ENCODE peak calls at places on chromosome 20, in ten cellular contexts. One of them, this sample, is unnamed.
A peak's percentile ranks its signal among the peaks of the same experiment; 100 is the strongest.

GRCh38 chr20:62977613-62978558 is 25.4 kb downstream of the SLC17A9 start:
- DNase-seq in neural crest cell: no peak
- DNase-seq in GM23338: no peak
- DNase-seq in T-helper 2 cell: peak; percentile 67
- DNase-seq in T-helper 17 cell: peak; percentile 80
- DNase-seq in COLO829: peak; percentile 82
- DNase-seq in T1000: no peak
- DNase-seq in activated naive CD8-positive, alpha-beta T cell treated with anti-CD3 and anti-CD28 coated beads, Interleukin-2, amount 50 U/mL, for 24 hours: peak; percentile 77
- DNase-seq in HTR-8/SVneo: no peak
- DNase-seq in RWPE1: peak; percentile 77
- DNase-seq in this sample: no peak

GRCh38 chr20:32580608-32580969 is 4.5 kb downstream of the NOL4L start:
- DNase-seq in neural crest cell: no peak
- DNase-seq in GM23338: no peak
- DNase-seq in T-helper 2 cell: no peak
- DNase-seq in T-helper 17 cell: no peak
- DNase-seq in COLO829: no peak
- DNase-seq in T1000: no peak
- DNase-seq in activated naive CD8-positive, alpha-beta T cell treated with anti-CD3 and anti-CD28 coated beads, Interleukin-2, amount 50 U/mL, for 24 hours: no peak
- DNase-seq in HTR-8/SVneo: no peak
- DNase-seq in RWPE1: no peak
- DNase-seq in this sample: no peak

GRCh38 chr20:42483694-42484303 is 705.9 kb downstream of the PTPRT start:
- DNase-seq in neural crest cell: peak; percentile 29
- DNase-seq in GM23338: peak; percentile 2
- DNase-seq in T-helper 2 cell: no peak
- DNase-seq in T-helper 17 cell: no peak
- DNase-seq in COLO829: no peak
- DNase-seq in T1000: no peak
- DNase-seq in activated naive CD8-positive, alpha-beta T cell treated with anti-CD3 and anti-CD28 coated beads, Interleukin-2, amount 50 U/mL, for 24 hours: peak; percentile 5
- DNase-seq in HTR-8/SVneo: no peak
- DNase-seq in RWPE1: no peak
- DNase-seq in this sample: peak; percentile 74

GRCh38 chr20:64079273-64080012 is at the start of gene RGS19:
- DNase-seq in neural crest cell: peak; percentile 60
- DNase-seq in GM23338: peak; percentile 77
- DNase-seq in T-helper 2 cell: peak; percentile 53
- DNase-seq in T-helper 17 cell: peak; percentile 42
- DNase-seq in COLO829: no peak
- DNase-seq in T1000: no peak
- DNase-seq in activated naive CD8-positive, alpha-beta T cell treated with anti-CD3 and anti-CD28 coated beads, Interleukin-2, amount 50 U/mL, for 24 hours: peak; percentile 79
- DNase-seq in HTR-8/SVneo: peak; percentile 96
- DNase-seq in RWPE1: no peak
- DNase-seq in this sample: no peak

GRCh38 chr20:10992776-10993175 is 319.0 kb upstream of the JAG1 start:
- DNase-seq in neural crest cell: no peak
- DNase-seq in GM23338: no peak
- DNase-seq in T-helper 2 cell: no peak
- DNase-seq in T-helper 17 cell: no peak
- DNase-seq in COLO829: no peak
- DNase-seq in T1000: no peak
- DNase-seq in activated naive CD8-positive, alpha-beta T cell treated with anti-CD3 and anti-CD28 coated beads, Interleukin-2, amount 50 U/mL, for 24 hours: no peak
- DNase-seq in HTR-8/SVneo: no peak
- DNase-seq in RWPE1: no peak
- DNase-seq in this sample: no peak

GRCh38 chr20:15220778-15221565 is 883.6 kb upstream of the FLRT3 start:
- DNase-seq in neural crest cell: no peak
- DNase-seq in GM23338: peak; percentile 23
- DNase-seq in T-helper 2 cell: no peak
- DNase-seq in T-helper 17 cell: no peak
- DNase-seq in COLO829: peak; percentile 80
- DNase-seq in T1000: no peak
- DNase-seq in activated naive CD8-positive, alpha-beta T cell treated with anti-CD3 and anti-CD28 coated beads, Interleukin-2, amount 50 U/mL, for 24 hours: no peak
- DNase-seq in HTR-8/SVneo: no peak
- DNase-seq in RWPE1: peak; percentile 50
- DNase-seq in this sample: no peak

GRCh38 chr20:47785321-47785899 is at the start of gene SULF2:
- DNase-seq in neural crest cell: no peak
- DNase-seq in GM23338: peak; percentile 61
- DNase-seq in T-helper 2 cell: no peak
- DNase-seq in T-helper 17 cell: no peak
- DNase-seq in COLO829: no peak
- DNase-seq in T1000: no peak
- DNase-seq in activated naive CD8-positive, alpha-beta T cell treated with anti-CD3 and anti-CD28 coated beads, Interleukin-2, amount 50 U/mL, for 24 hours: no peak
- DNase-seq in HTR-8/SVneo: no peak
- DNase-seq in RWPE1: peak; percentile 61
- DNase-seq in this sample: no peak

GRCh38 chr20:58660855-58661254 is 9.8 kb downstream of the STX16 start:
- DNase-seq in neural crest cell: no peak
- DNase-seq in GM23338: no peak
- DNase-seq in T-helper 2 cell: no peak
- DNase-seq in T-helper 17 cell: no peak
- DNase-seq in COLO829: no peak
- DNase-seq in T1000: no peak
- DNase-seq in activated naive CD8-positive, alpha-beta T cell treated with anti-CD3 and anti-CD28 coated beads, Interleukin-2, amount 50 U/mL, for 24 hours: no peak
- DNase-seq in HTR-8/SVneo: no peak
- DNase-seq in RWPE1: no peak
- DNase-seq in this sample: no peak

GRCh38 chr20:723756-724155 is 44.5 kb downstream of the SLC52A3 start:
- DNase-seq in neural crest cell: no peak
- DNase-seq in GM23338: peak; percentile 58
- DNase-seq in T-helper 2 cell: no peak
- DNase-seq in T-helper 17 cell: no peak
- DNase-seq in COLO829: no peak
- DNase-seq in T1000: no peak
- DNase-seq in activated naive CD8-positive, alpha-beta T cell treated with anti-CD3 and anti-CD28 coated beads, Interleukin-2, amount 50 U/mL, for 24 hours: no peak
- DNase-seq in HTR-8/SVneo: no peak
- DNase-seq in RWPE1: peak; percentile 29
- DNase-seq in this sample: no peak